ENCODE peak calls at places on chromosomes 4 and X, in four cellular contexts. D, U, X and W are unnamed samples.

GRCh38 chrX:106973433-106974149 is 26.4 kb downstream of the MORC4 start:
- DNase-seq in D (no peak), U (no peak), X (peak), W (no peak)

GRCh38 chr4:74015126-74015780 is 16.8 kb upstream of the CXCL5 start:
- DNase-seq in D (no peak), U (no peak), X (no peak), W (no peak)

GRCh38 chrX:84189125-84189524 is 1.1 kb upstream of the RPS6KA6 start:
- DNase-seq in D (no peak), U (no peak), X (no peak), W (no peak)

GRCh38 chrX:151702021-151702714 is 6.9 kb downstream of the PRRG3 start:
- DNase-seq in D (no peak), U (no peak), X (no peak), W (no peak)

GRCh38 chr4:177079327-177079726 is 230.3 kb upstream of the NEIL3 start:
- DNase-seq in D (no peak), U (no peak), X (no peak), W (no peak)

GRCh38 chrX:34578237-34578636 is 78.8 kb downstream of the TMEM47 start:
- DNase-seq in D (no peak), U (no peak), X (no peak), W (no peak)

GRCh38 chr4:36187723-36188333 is 56.5 kb downstream of the ARAP2 start:
- DNase-seq in D (no peak), U (peak), X (peak), W (no peak)

GRCh38 chr4:7828011-7828720 is 111.5 kb downstream of the AFAP1 start:
- DNase-seq in D (no peak), U (no peak), X (no peak), W (no peak)

GRCh38 chrX:1246816-1247215 is 21.8 kb upstream of the CSF2RA start:
- DNase-seq in D (peak), U (peak), X (peak), W (peak)

GRCh38 chr4:23875317-23875716 is 14.5 kb downstream of the PPARGC1A start:
- DNase-seq in D (no peak), U (no peak), X (no peak), W (no peak)

DNA sequence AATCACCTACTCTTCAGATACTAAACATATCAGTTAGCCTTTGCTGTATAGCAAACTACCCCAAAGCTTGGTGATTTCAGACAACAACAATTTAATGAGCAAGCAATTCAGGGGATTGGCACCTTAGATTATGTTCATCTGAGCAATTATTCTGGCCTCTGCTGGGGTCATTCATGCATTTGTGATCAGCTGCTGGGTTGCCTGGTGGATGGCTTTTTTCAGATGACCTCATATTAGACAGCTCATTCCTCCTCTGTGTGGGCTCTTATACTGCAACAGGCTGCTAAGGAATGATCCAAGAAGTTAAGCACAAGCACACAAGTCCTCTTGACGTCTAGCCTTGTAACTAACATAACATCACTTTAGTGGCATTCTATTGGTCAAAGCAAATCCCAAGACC is 153.0 kb upstream of the PPP1R2C start:
- DNase-seq in D (no peak), U (no peak), X (no peak), W (no peak)
- TF ChIP-seq CREM in D (no peak), U (no peak), X (no peak), W (no peak)

GRCh38 chr4:138163171-138163570 is 79.0 kb downstream of the SLC7A11 start:
- DNase-seq in D (no peak), U (no peak), X (no peak), W (no peak)

GRCh38 chr4:138161351-138161750 is 80.8 kb downstream of the SLC7A11 start:
- DNase-seq in D (no peak), U (no peak), X (no peak), W (no peak)

GRCh38 chr4:138164218-138164617 is 77.9 kb downstream of the SLC7A11 start:
- DNase-seq in D (no peak), U (no peak), X (no peak), W (no peak)

GRCh38 chr4:138162259-138162658 is 79.9 kb downstream of the SLC7A11 start:
- DNase-seq in D (no peak), U (no peak), X (no peak), W (no peak)

DNA sequence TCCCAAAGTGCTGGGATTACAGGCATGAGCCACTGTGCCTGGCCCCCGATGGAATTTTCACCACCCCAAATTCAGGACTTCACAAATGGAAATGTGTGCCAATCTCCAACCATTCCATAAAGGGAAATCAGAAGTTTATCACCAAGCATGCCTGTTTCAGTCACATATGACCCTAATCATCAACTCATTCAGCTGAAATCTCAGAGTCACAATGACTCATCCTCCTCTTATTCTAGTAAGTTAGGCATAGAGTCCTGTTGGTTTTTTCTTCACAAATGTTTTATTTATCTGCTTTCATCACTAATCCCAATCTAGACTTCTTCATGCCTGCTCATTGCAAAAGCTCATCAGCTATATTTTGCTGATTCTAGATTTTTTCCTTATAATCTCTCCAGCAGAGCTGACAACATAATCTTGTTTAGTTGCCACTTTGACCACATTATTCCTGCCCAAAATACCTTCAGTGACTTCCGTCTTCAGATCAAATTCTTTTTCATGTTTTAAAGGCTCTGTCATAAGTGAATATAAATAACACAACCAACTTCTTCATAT is 83.3 kb downstream of the SLC7A11 start:
- DNase-seq in D (no peak), U (no peak), X (no peak), W (no peak)
- TF ChIP-seq CREM in D (no peak), U (no peak), X (no peak), W (no peak)

DNA sequence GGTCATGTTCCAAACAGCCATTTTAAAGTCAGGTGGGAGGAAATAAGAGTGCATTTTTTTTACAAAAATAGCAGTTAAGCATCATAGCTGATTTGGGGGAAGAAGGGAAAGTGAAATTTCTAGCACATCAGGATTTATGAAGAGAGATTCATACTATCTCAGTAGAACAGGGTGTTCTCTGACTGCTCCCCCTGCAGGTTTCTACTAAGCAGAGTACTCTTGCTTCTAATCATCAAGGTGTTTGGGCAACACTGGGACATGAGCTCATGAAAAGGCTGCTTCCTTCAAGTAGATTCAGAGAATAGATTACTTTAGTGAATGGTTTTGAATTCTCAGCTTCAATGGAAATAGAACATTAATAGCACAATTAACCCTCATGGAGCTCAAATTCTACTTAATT is 591.4 kb upstream of the PCDH10 start:
- DNase-seq in D (no peak), U (no peak), X (no peak), W (no peak)
- TF ChIP-seq CREM in D (no peak), U (no peak), X (no peak), W (no peak)

DNA sequence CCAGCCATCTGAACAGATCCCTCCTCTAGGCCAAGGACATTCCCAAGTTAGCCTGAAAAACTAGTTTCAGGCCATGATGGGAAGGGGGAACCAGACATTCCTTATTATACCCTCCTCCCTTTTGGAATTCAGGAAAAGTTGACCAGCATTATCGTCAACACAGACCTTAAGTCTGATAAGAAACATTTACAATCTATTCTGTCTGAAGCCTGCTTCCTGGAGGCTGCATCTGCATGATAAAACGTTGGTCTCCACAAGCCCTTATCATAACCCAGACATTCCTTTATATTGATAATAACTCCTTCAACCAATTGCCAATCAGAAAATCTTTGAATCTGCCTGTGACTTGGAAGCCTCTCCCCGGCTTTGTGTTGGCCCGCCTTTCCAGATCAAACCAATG is 44.3 kb downstream of the EFHC2 start:
- DNase-seq in D (no peak), U (no peak), X (no peak), W (no peak)
- TF ChIP-seq CREM in D (peak), U (no peak), X (no peak), W (no peak)

GRCh38 chr4:4457803-4458550 is 71.1 kb downstream of the NSG1 start:
- DNase-seq in D (no peak), U (no peak), X (no peak), W (no peak)

GRCh38 chr4:4461178-4461577 is 74.3 kb downstream of the NSG1 start:
- DNase-seq in D (no peak), U (no peak), X (no peak), W (no peak)

GRCh38 chr4:4460759-4461158 is 73.9 kb downstream of the NSG1 start:
- DNase-seq in D (no peak), U (no peak), X (no peak), W (no peak)

GRCh38 chr4:4462970-4463369 is 76.1 kb downstream of the NSG1 start:
- DNase-seq in D (no peak), U (no peak), X (peak), W (no peak)

GRCh38 chr4:4461850-4462249 is 74.9 kb downstream of the NSG1 start:
- DNase-seq in D (no peak), U (no peak), X (peak), W (no peak)
- TF ChIP-seq CREM in D (no peak), U (no peak), X (peak), W (no peak)